ENCODE peak calls at places on chromosomes 16 and 17, in four cellular contexts. X is stimulated activated CD4-positive, alpha-beta T cell treated with anti-CD3 and anti-CD28 coated beads, Interleukin-4, amount 100 ng/mL, for 1 hour; U is stimulated activated CD8-positive, alpha-beta memory T cell treated with anti-CD3 and anti-CD28 coated beads, Interleukin-12 subunit alpha, Interleukin-12 subunit beta, amount 100 ng/mL, for 4 hours; I is dermis blood vessel endothelial cell. V is an unnamed sample.

GRCh38 chr16:27181020-27181419 is 22.3 kb upstream of the KDM8 start:
- DNase-seq in X (no peak), U (no peak), I (no peak), V (no peak)

GRCh38 chr17:73571524-73572130 is 72.6 kb downstream of the SDK2 start:
- DNase-seq in I (no peak), X (no peak), U (no peak), V (no peak)

GRCh38 chr17:82300707-82301270 is 16.6 kb downstream of the CD7 start:
- DNase-seq in I (peak), X (peak), U (no peak), V (peak)

GRCh38 chr17:44922746-44923470 is 7.6 kb upstream of the GFAP start:
- DNase-seq in U (no peak), I (no peak), X (no peak), V (no peak)

GRCh38 chr16:47528431-47528830 is 67.3 kb downstream of the PHKB start:
- DNase-seq in I (no peak), X (no peak), U (no peak), V (no peak)

GRCh38 chr17:79929257-79930076 is 90.2 kb upstream of the CBX4 start:
- DNase-seq in I (no peak), X (no peak), U (no peak), V (no peak)

GRCh38 chr17:67376509-67376891 is 581 bp upstream of the PITPNC1 start:
- DNase-seq in U (no peak), I (peak), X (no peak), V (no peak)

GRCh38 chr16:71927383-71927782 is 32.1 kb downstream of the IST1 start:
- DNase-seq in U (no peak), I (peak), X (no peak), V (no peak)

GRCh38 chr17:79658811-79659207 is 48.0 kb upstream of the RBFOX3 start:
- DNase-seq in U (no peak), I (peak), X (no peak), V (no peak)

GRCh38 chr17:40331743-40332641 is 23.0 kb downstream of the RARA start:
- DNase-seq in U (no peak), X (no peak), I (peak), V (no peak)

GRCh38 chr17:2911035-2911754 is 115.0 kb downstream of the RAP1GAP2 start:
- DNase-seq in X (no peak), U (no peak), I (no peak), V (no peak)

GRCh38 chr17:80443916-80444708 is 29.1 kb downstream of the ENDOV start:
- DNase-seq in U (no peak), X (no peak), I (no peak), V (no peak)

GRCh38 chr17:57108656-57109392 is 23.8 kb downstream of the AKAP1 start:
- DNase-seq in I (no peak), U (no peak), X (no peak), V (no peak)